ENCODE peak calls at places on chromosomes 6 and 20, in four cellular contexts. I is HepG2, P is WTC11, G is GM12878. K is an unnamed sample.

GRCh38 chr6:31049518-31049917 is 39.2 kb downstream of the MUC22 start:
- DNase-seq in G (no peak), P (no peak), I (no peak), K (no peak)

GRCh38 chr6:106563614-106564013 is 65.7 kb downstream of the RTN4IP1 start:
- DNase-seq in P (no peak), G (no peak), I (no peak), K (no peak)

GRCh38 chr6:15715060-15715459 is 52.2 kb upstream of the DTNBP1 start:
- DNase-seq in I (no peak), P (no peak), G (no peak), K (no peak)

GRCh38 chr20:17857639-17858449 is 110.8 kb downstream of the SNX5 start:
- DNase-seq in P (no peak), G (no peak), I (no peak), K (no peak)

GRCh38 chr6:20370393-20370792 is 31.3 kb upstream of the E2F3 start:
- DNase-seq in P (no peak), G (no peak), I (no peak), K (no peak)

GRCh38 chr20:38460040-38460623 is 12.5 kb upstream of the RALGAPB start:
- DNase-seq in G (no peak), P (no peak), I (peak; percentile 92), K (peak; percentile 56)

GRCh38 chr6:125991653-125992052 is 5.3 kb downstream of the TRMT11 start:
- DNase-seq in G (no peak), P (no peak), I (no peak), K (no peak)

GRCh38 chr6:26432622-26433021 is 7.7 kb upstream of the BTN3A3 start:
- DNase-seq in P (no peak), G (no peak), I (peak; percentile 35), K (no peak)

GRCh38 chr6:103409475-103409874 is 1450.2 kb downstream of the HACE1 start:
- DNase-seq in G (no peak), P (no peak), I (no peak), K (no peak)

GRCh38 chr6:119612176-119612870 is 262.8 kb upstream of the MAN1A1 start:
- DNase-seq in G (no peak), P (no peak), I (peak; percentile 4), K (no peak)

GRCh38 chr20:34268851-34269668 is 27.8 kb downstream of the ASIP start:
- DNase-seq in G (no peak), I (no peak), P (peak; percentile 63), K (no peak)

GRCh38 chr20:51503376-51503775 is 39.1 kb downstream of the NFATC2 start:
- DNase-seq in I (no peak), G (no peak), P (no peak), K (no peak)

GRCh38 chr6:166410426-166410935 is 27.7 kb upstream of the MPC1 start:
- DNase-seq in I (no peak), G (peak; percentile 37), P (no peak), K (no peak)

GRCh38 chr6:2802521-2803060 is 37.4 kb downstream of the WRNIP1 start:
- DNase-seq in G (no peak), I (no peak), P (no peak), K (no peak)

GRCh38 chr6:30441171-30441570 is 48.1 kb upstream of the HLA-E start:
- DNase-seq in I (no peak), P (no peak), G (no peak), K (no peak)

GRCh38 chr6:105769987-105770386 is 316.1 kb upstream of the PRDM1 start:
- DNase-seq in I (no peak), G (no peak), P (no peak), K (no peak)

GRCh38 chr6:111752476-111752875 is 120.8 kb downstream of the FYN start:
- DNase-seq in P (no peak), G (no peak), I (no peak), K (no peak)

GRCh38 chr6:121780325-121781313 is 345.2 kb downstream of the GJA1 start:
- DNase-seq in P (no peak), I (no peak), G (no peak), K (no peak)

GRCh38 chr20:59958123-59958522 is at the start of gene CDH26:
- DNase-seq in P (no peak), G (no peak), I (no peak), K (no peak)

GRCh38 chr6:6694825-6695710 is 106.5 kb downstream of the LY86 start:
- DNase-seq in P (peak; percentile 63), G (no peak), I (no peak), K (peak; percentile 85)

GRCh38 chr6:18216411-18216810 is 47.9 kb downstream of the DEK start:
- DNase-seq in P (no peak), G (no peak), I (no peak), K (no peak)

GRCh38 chr6:154932562-154933027 is 62.5 kb upstream of the TIAM2 start:
- DNase-seq in I (peak; percentile 85), P (no peak), G (no peak), K (no peak)

GRCh38 chr6:170459451-170459850 is 93.7 kb downstream of the PSMB1 start:
- DNase-seq in G (peak; percentile 23), I (no peak), P (no peak), K (no peak)

GRCh38 chr6:154039231-154039842 is at the start of gene OPRM1:
- DNase-seq in G (no peak), I (no peak), P (peak; percentile 93), K (peak; percentile 13)

GRCh38 chr6:71886184-71887005 is at the start of gene RIMS1:
- DNase-seq in P (peak; percentile 68), I (no peak), G (no peak), K (no peak)

GRCh38 chr20:44495802-44496481 is 20.3 kb downstream of the TTPAL start:
- DNase-seq in I (no peak), G (no peak), P (no peak), K (no peak)

GRCh38 chr6:153001767-153002612 is 519 bp downstream of the MTRF1L start:
- DNase-seq in I (peak; percentile 24), G (no peak), P (no peak), K (no peak)

GRCh38 chr20:25071722-25072121 is 10.2 kb downstream of the VSX1 start:
- DNase-seq in I (peak; percentile 30), P (peak; percentile 33), G (no peak), K (no peak)

GRCh38 chr6:63509652-63510352 is 62.5 kb upstream of the LOC128125822 start:
- DNase-seq in I (peak; percentile 99), G (no peak), P (no peak), K (no peak)

GRCh38 chr6:134678436-134678889 is 271.4 kb downstream of the ALDH8A1 start:
- DNase-seq in P (no peak), I (no peak), G (no peak), K (no peak)

GRCh38 chr6:155765275-155766194 is 309.9 kb upstream of the NOX3 start:
- DNase-seq in P (no peak), G (no peak), I (peak; percentile 12), K (no peak)

GRCh38 chr20:32482251-32483220 is 102.6 kb downstream of the NOL4L start:
- DNase-seq in I (no peak), P (peak; percentile 62), G (no peak), K (no peak)

DNA sequence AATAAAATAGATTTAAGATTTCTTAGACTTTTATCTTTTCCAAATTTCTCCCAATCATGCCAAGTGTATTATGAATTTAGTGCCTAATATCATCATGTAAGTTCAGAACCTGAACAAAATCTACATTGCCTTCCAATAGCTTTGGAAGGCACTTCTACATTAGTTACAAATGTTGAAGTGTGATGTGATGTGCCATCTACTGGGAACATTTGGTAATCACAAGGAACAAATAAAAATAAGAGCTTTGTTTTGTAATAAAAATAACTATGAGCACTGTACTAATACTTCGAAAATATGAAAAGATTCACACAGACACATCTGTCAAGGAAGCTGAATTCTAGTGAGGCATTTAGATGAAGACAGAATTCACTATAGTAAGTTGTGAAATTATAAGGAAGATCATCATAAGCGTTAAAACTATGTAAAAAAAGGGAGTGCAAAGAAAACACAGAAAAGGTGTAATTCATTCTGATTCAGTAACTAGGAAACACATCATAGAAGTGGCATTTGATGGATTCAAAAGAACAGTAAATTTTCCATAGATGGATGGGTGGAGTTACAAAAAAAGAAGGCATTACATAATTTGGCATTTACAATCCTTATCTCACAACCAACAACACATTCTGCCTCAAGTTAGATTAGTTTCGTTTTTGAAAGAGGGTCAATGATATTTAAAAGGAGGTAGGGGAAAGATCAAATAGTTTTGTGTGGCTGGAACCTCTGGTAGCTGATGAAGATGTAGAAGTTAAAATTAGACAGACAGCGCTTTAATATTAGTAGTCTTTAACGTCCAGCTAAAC is 161.0 kb downstream of the ASCC3 start:
- DNase-seq in G (no peak), P (no peak), I (peak; percentile 9), K (peak; percentile 54)
- TF ChIP-seq TCF7 in G (no peak), P (no peak), I (no peak), K (no peak)

GRCh38 chr6:16944601-16945000 is 157.2 kb upstream of the STMND1 start:
- DNase-seq in P (no peak), G (no peak), I (no peak), K (no peak)
- TF ChIP-seq TCF7 in P (no peak), G (no peak), I (no peak), K (no peak)

DNA sequence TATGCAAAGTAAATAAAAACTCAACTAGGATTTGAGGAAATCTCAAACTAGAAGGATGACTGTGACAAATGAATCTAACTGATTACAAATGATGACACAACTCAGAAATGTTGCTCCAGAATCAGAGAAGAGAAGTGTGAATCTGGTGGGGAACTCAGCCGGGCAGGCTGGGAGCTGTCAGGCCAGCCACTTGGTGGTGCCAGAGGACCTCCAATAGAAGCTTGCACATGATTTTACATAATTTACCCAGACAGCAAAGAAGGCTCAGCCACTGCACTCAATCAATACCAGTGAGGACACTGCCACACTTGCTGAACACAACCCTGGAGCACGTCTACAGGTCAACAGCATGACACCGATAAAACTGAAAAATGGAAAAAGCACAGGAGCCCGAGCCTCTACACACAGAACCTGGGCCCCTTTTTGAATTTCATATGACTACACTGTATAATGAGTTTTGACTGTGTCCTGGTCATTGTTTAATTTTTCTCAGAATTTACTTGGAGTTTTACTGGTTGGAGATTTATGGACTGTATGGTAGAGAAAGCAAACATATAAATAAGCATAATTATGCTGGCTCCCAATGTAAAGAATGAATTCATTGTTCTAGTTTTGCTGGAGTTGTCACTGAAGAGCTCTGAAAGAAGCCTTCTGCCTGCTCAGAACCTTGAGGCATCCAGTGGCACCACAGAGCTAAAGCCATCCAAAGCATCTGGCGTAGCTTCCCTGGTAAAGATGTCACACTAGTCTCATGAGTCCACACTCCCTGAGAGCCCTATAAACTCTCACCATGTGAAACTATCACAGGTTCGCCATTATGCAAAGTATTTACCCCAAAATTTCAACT is 296.5 kb downstream of the THBS2 start:
- DNase-seq in G (no peak), P (peak; percentile 72), I (peak; percentile 67), K (peak; percentile 70)
- TF ChIP-seq TCF7 in G (no peak), P (no peak), I (no peak), K (no peak)

GRCh38 chr20:55057779-55058415 is 582.5 kb downstream of the DOK5 start:
- DNase-seq in G (no peak), P (no peak), I (no peak), K (peak; percentile 8)
- TF ChIP-seq TCF7 in G (no peak), P (no peak), I (no peak), K (no peak)